ENCODE peak calls at places on chromosomes 1 and 21, in six cellular contexts. T is neural crest cell, V is HT1080, G is renal cortical epithelial cell, Q is ovary, A is activated T-helper 1 cell treated with Interleukin-2 at 50 U/mL for 16 hours. E is an unnamed sample.

GRCh38 chr1:9942399-9942938 is 722 bp downstream of the LZIC start:
- DNase-seq in V (peak), A (no peak), Q (no peak), G (peak), T (peak), E (peak)

GRCh38 chr1:167720965-167721616 is 691 bp upstream of the MPZL1 start:
- DNase-seq in T (peak), A (no peak), G (peak), Q (peak), V (peak), E (peak)

GRCh38 chr1:244945109-244945671 is 80.8 kb upstream of the HNRNPU start:
- DNase-seq in G (no peak), Q (no peak), A (no peak), V (no peak), T (no peak), E (no peak)

GRCh38 chr1:212791261-212791675 is 309 bp downstream of the NSL1 start:
- DNase-seq in A (no peak), T (no peak), V (no peak), G (peak), Q (no peak), E (peak)

GRCh38 chr1:66571789-66572188 is 37.8 kb downstream of the SGIP1 start:
- DNase-seq in A (no peak), Q (no peak), V (peak), G (peak), T (no peak), E (peak)

GRCh38 chr1:9293512-9294439 is 1.1 kb downstream of the SPSB1 start:
- DNase-seq in T (no peak), A (no peak), Q (peak), V (no peak), G (peak), E (peak)

GRCh38 chr1:240285541-240285940 is 193.9 kb downstream of the FMN2 start:
- DNase-seq in G (no peak), Q (no peak), V (peak), T (no peak), A (no peak), E (peak)

GRCh38 chr21:42469272-42469671 is 26.8 kb downstream of the RSPH1 start:
- DNase-seq in V (no peak), Q (no peak), G (no peak), A (no peak), T (no peak), E (no peak)

GRCh38 chr21:41613421-41613998 is 105.6 kb upstream of the TMPRSS2 start:
- DNase-seq in A (no peak), Q (no peak), V (no peak), T (no peak), G (peak), E (no peak)